ENCODE peak calls at places on chromosomes 3 and 15, in seven cellular contexts. G is mesendoderm, J is fibroblast of pulmonary artery, U is NB4, L is EL, Y is ELR, H is C1 segment of cervical spinal cord. Z is an unnamed sample.

GRCh38 chr3:188407158-188407880 is 253.4 kb downstream of the LPP start:
- DNase-seq in L (peak; percentile 75), J (no peak), H (no peak), U (no peak), Y (peak; percentile 36), G (no peak), Z (no peak)

GRCh38 chr15:68769702-68770101 is 51.0 kb downstream of the ANP32A start:
- DNase-seq in L (no peak), Y (no peak), G (no peak), U (no peak), J (no peak), H (no peak), Z (no peak)

GRCh38 chr3:53142986-53143385 is 12.8 kb upstream of the RFT1 start:
- DNase-seq in H (peak; percentile 31), L (no peak), J (no peak), Y (no peak), U (peak; percentile 89), G (no peak), Z (no peak)

GRCh38 chr3:31635586-31635985 is 102.9 kb downstream of the STT3B start:
- DNase-seq in J (no peak), U (no peak), G (no peak), Y (no peak), L (peak; percentile 3), H (no peak), Z (no peak)

GRCh38 chr15:35874260-35874905 is 328.4 kb upstream of the DPH6 start:
- DNase-seq in G (peak; percentile 18), U (peak; percentile 14), J (peak; percentile 91), L (peak; percentile 60), H (no peak), Y (peak; percentile 60), Z (no peak)

GRCh38 chr3:128910006-128910405 is 30.6 kb downstream of the ACAD9 start:
- DNase-seq in G (no peak), H (no peak), L (no peak), U (peak; percentile 44), Y (no peak), J (no peak), Z (no peak)

GRCh38 chr15:36790891-36791290 is 211.5 kb downstream of the CDIN1 start:
- DNase-seq in G (no peak), U (no peak), L (no peak), Y (no peak), J (no peak), H (no peak), Z (no peak)

GRCh38 chr3:187165144-187165543 is 25.8 kb upstream of the RPL39L start:
- DNase-seq in U (peak; percentile 57), H (no peak), Y (peak; percentile 74), J (peak; percentile 74), L (peak; percentile 60), G (peak; percentile 93), Z (peak; percentile 95)

GRCh38 chr3:30044515-30044914 is 561.9 kb upstream of the TGFBR2 start:
- DNase-seq in U (no peak), Y (no peak), G (no peak), H (no peak), L (no peak), J (no peak), Z (peak; percentile 13)

GRCh38 chr3:43016513-43016865 is 37.4 kb downstream of the GASK1A start:
- DNase-seq in L (no peak), J (no peak), G (no peak), U (no peak), Y (no peak), H (no peak), Z (no peak)

GRCh38 chr15:66755298-66756068 is 53.4 kb downstream of the SMAD6 start:
- DNase-seq in G (no peak), J (no peak), Y (no peak), H (no peak), L (no peak), U (no peak), Z (no peak)

GRCh38 chr15:90881181-90881977 is 2.9 kb upstream of the FES start:
- DNase-seq in L (no peak), J (no peak), Y (no peak), G (no peak), U (no peak), H (no peak), Z (no peak)

GRCh38 chr15:63044077-63044644 is 1.6 kb downstream of the TPM1 start:
- DNase-seq in L (peak; percentile 39), H (no peak), G (no peak), J (no peak), U (no peak), Y (no peak), Z (no peak)

GRCh38 chr3:181417748-181418147 is 294.0 kb upstream of the SOX2 start:
- DNase-seq in L (no peak), Y (no peak), G (peak; percentile 22), U (peak; percentile 4), J (no peak), H (no peak), Z (peak; percentile 28)

GRCh38 chr3:43867673-43868072 is 176.9 kb downstream of the ABHD5 start:
- DNase-seq in G (no peak), Y (peak; percentile 56), H (no peak), L (peak; percentile 80), J (peak; percentile 84), U (no peak), Z (no peak)

GRCh38 chr3:182364723-182365650 is 428.3 kb upstream of the ATP11B start:
- DNase-seq in Y (no peak), G (no peak), U (no peak), H (peak; percentile 70), L (no peak), J (peak; percentile 1), Z (no peak)

GRCh38 chr3:184766555-184767261 is 45.3 kb upstream of the VPS8 start:
- DNase-seq in L (peak; percentile 49), H (no peak), Y (peak; percentile 20), G (peak; percentile 74), U (no peak), J (no peak), Z (no peak)

GRCh38 chr3:52498134-52499054 is 3.3 kb downstream of the STAB1 start:
- DNase-seq in Y (peak; percentile 54), G (no peak), U (peak; percentile 98), L (peak; percentile 50), H (peak; percentile 42), J (peak; percentile 60), Z (no peak)

GRCh38 chr15:96230557-96231181 is 99.8 kb upstream of the NR2F2 start:
- DNase-seq in J (peak; percentile 40), L (peak; percentile 65), U (no peak), H (no peak), Y (peak; percentile 85), G (no peak), Z (no peak)

GRCh38 chr3:138862924-138863775 is 28.4 kb upstream of the PIK3CB start:
- DNase-seq in L (peak; percentile 65), G (peak; percentile 90), U (peak; percentile 79), Y (peak; percentile 84), H (no peak), J (peak; percentile 62), Z (peak; percentile 62)

GRCh38 chr15:62307551-62307950 is 142.5 kb upstream of the C2CD4B start:
- DNase-seq in J (peak; percentile 32), G (peak; percentile 30), U (no peak), H (no peak), L (peak; percentile 90), Y (peak; percentile 87), Z (no peak)

GRCh38 chr15:49225572-49226281 is 55.7 kb downstream of the GALK2 start:
- DNase-seq in U (peak; percentile 28), L (peak; percentile 59), H (no peak), Y (peak; percentile 45), J (peak; percentile 67), G (peak; percentile 92), Z (peak; percentile 88)

GRCh38 chr3:128617270-128617556 is 33.4 kb downstream of the RPN1 start:
- DNase-seq in J (no peak), L (no peak), H (no peak), Y (no peak), G (no peak), U (no peak), Z (no peak)

GRCh38 chr15:74651251-74651741 is 35.7 kb downstream of the CLK3 start:
- DNase-seq in U (no peak), L (no peak), Y (no peak), G (no peak), J (peak; percentile 23), H (no peak), Z (no peak)

GRCh38 chr3:30696403-30696819 is 90.0 kb downstream of the TGFBR2 start:
- DNase-seq in L (no peak), Y (no peak), H (peak; percentile 32), G (no peak), U (no peak), J (peak; percentile 36), Z (no peak)

GRCh38 chr3:156483961-156484787 is 70.7 kb downstream of the SSR3 start:
- DNase-seq in U (peak; percentile 74), H (no peak), J (peak; percentile 75), G (no peak), Y (peak; percentile 84), L (peak; percentile 72), Z (no peak)

GRCh38 chr15:51077565-51078153 is 17.0 kb downstream of the TNFAIP8L3 start:
- DNase-seq in Y (peak; percentile 86), U (peak; percentile 93), G (peak; percentile 93), H (peak; percentile 36), L (peak; percentile 90), J (peak; percentile 43), Z (peak; percentile 96)

GRCh38 chr3:105686324-105686897 is 182.4 kb downstream of the CBLB start:
- DNase-seq in G (no peak), Y (peak; percentile 61), L (peak; percentile 8), U (peak; percentile 20), J (peak; percentile 62), H (no peak), Z (peak; percentile 49)

GRCh38 chr3:65758871-65759598 is 279.7 kb downstream of the MAGI1 start:
- DNase-seq in Y (peak; percentile 7), U (no peak), H (no peak), L (peak; percentile 16), J (peak; percentile 6), G (no peak), Z (no peak)

GRCh38 chr3:140563206-140563605 is 114.7 kb upstream of the TRIM42 start:
- DNase-seq in J (no peak), Y (no peak), H (no peak), U (no peak), G (no peak), L (no peak), Z (no peak)

GRCh38 chr3:144312702-144313101 is 341.1 kb downstream of the DIPK2A start:
- DNase-seq in U (no peak), Y (no peak), L (peak; percentile 1), H (no peak), J (no peak), G (no peak), Z (no peak)

GRCh38 chr15:42693496-42693895 is 43.4 kb downstream of the CDAN1 start:
- DNase-seq in J (no peak), L (no peak), U (no peak), G (no peak), Y (no peak), H (no peak), Z (no peak)

GRCh38 chr3:6180171-6180570 is 680.7 kb upstream of the GRM7 start:
- DNase-seq in U (no peak), Y (no peak), G (no peak), H (no peak), L (no peak), J (no peak), Z (no peak)

Z was measured in GM23338.